ENCODE peak calls at places on chromosomes 2 and 18, in eight cellular contexts. F is iPS-NIHi11, Y is HT1080, Q is NCI-H1105, L is DND-41, Z is SK-N-SH, P is iris pigment epithelial cell, G is HTR-8/SVneo. B is an unnamed sample.

GRCh38 chr18:79490593-79491551 is 95.1 kb downstream of the NFATC1 start:
- DNase-seq in F (no peak), Y (no peak), Q (no peak), L (no peak), Z (no peak), P (no peak), G (no peak), B (no peak)

GRCh38 chr2:207897541-207898353 is 127.6 kb downstream of the PLEKHM3 start:
- DNase-seq in F (no peak), Y (no peak), Q (no peak), L (no peak), Z (no peak), P (no peak), G (no peak), B (no peak)

GRCh38 chr2:230879271-230879882 is 14.6 kb downstream of the ITM2C start:
- DNase-seq in F (no peak), Y (no peak), Q (no peak), L (no peak), Z (no peak), P (no peak), G (no peak), B (no peak)

GRCh38 chr2:37984589-37984988 is 59.5 kb downstream of the RMDN2 start:
- DNase-seq in F (no peak), Y (no peak), Q (no peak), L (no peak), Z (no peak), P (peak), G (no peak), B (no peak)

GRCh38 chr2:37671816-37672103 is 318 bp upstream of the CDC42EP3 start:
- DNase-seq in F (no peak), Y (no peak), Q (no peak), L (no peak), Z (no peak), P (no peak), G (no peak), B (no peak)

GRCh38 chr2:134773372-134774073 is 54.7 kb upstream of the TMEM163 start:
- DNase-seq in F (peak), Y (no peak), Q (no peak), L (peak), Z (peak), P (no peak), G (no peak), B (no peak)

GRCh38 chr2:47521666-47522285 is 118.8 kb downstream of the MSH2 start:
- DNase-seq in F (no peak), Y (no peak), Q (no peak), L (no peak), Z (no peak), P (no peak), G (no peak), B (no peak)

GRCh38 chr2:240327566-240327965 is 107.9 kb upstream of the GPC1 start:
- DNase-seq in F (no peak), Y (no peak), Q (no peak), L (no peak), Z (no peak), P (no peak), G (no peak), B (no peak)

GRCh38 chr2:54577035-54577434 is 120.9 kb downstream of the SPTBN1 start:
- DNase-seq in F (no peak), Y (no peak), Q (peak), L (no peak), Z (no peak), P (no peak), G (no peak), B (no peak)

GRCh38 chr2:115057473-115057872 is 615.0 kb downstream of the DPP10 start:
- DNase-seq in F (no peak), Y (no peak), Q (no peak), L (no peak), Z (no peak), P (no peak), G (no peak), B (no peak)

GRCh38 chr2:105969552-105969951 is 224.5 kb downstream of the UXS1 start:
- DNase-seq in F (peak), Y (peak), Q (no peak), L (no peak), Z (peak), P (no peak), G (no peak), B (no peak)

GRCh38 chr2:26978061-26978596 is 7.7 kb downstream of the MAPRE3 start:
- DNase-seq in F (no peak), Y (peak), Q (peak), L (no peak), Z (peak), P (no peak), G (no peak), B (no peak)

GRCh38 chr2:183126635-183127034 is 2.4 kb downstream of the NUP35 start:
- DNase-seq in F (no peak), Y (no peak), Q (no peak), L (no peak), Z (no peak), P (no peak), G (no peak), B (no peak)

GRCh38 chr2:183532514-183532913 is 408.3 kb downstream of the NUP35 start:
- DNase-seq in F (peak), Y (no peak), Q (no peak), L (no peak), Z (no peak), P (peak), G (no peak), B (no peak)

GRCh38 chr18:54957295-54957694 is 2.0 kb downstream of the CCDC68 start:
- DNase-seq in F (no peak), Y (no peak), Q (no peak), L (no peak), Z (peak), P (peak), G (no peak), B (no peak)

GRCh38 chr2:219631925-219632757 is 4.7 kb downstream of the SLC4A3 start:
- DNase-seq in F (no peak), Y (no peak), Q (no peak), L (no peak), Z (peak), P (no peak), G (no peak), B (no peak)

GRCh38 chr2:227973241-227973640 is 101.8 kb downstream of the DAW1 start:
- DNase-seq in F (no peak), Y (no peak), Q (no peak), L (no peak), Z (no peak), P (no peak), G (no peak), B (no peak)

GRCh38 chr18:23716516-23716915 is 27.3 kb downstream of the LAMA3 start:
- DNase-seq in F (peak), Y (no peak), Q (no peak), L (no peak), Z (no peak), P (peak), G (peak), B (no peak)

GRCh38 chr2:212929971-212930370 is 221.4 kb downstream of the IKZF2 start:
- DNase-seq in F (no peak), Y (no peak), Q (no peak), L (no peak), Z (no peak), P (no peak), G (no peak), B (no peak)

GRCh38 chr2:234974501-234975385 is 22.9 kb downstream of the SH3BP4 start:
- DNase-seq in F (peak), Y (no peak), Q (no peak), L (no peak), Z (no peak), P (peak), G (no peak), B (no peak)

GRCh38 chr2:24206242-24206641 is 31.4 kb downstream of the FAM228A start:
- DNase-seq in F (no peak), Y (no peak), Q (no peak), L (peak), Z (no peak), P (no peak), G (no peak), B (no peak)

GRCh38 chr18:37495354-37495753 is 70.2 kb downstream of the CELF4 start:
- DNase-seq in F (no peak), Y (no peak), Q (no peak), L (no peak), Z (no peak), P (no peak), G (no peak), B (no peak)

GRCh38 chr2:12051831-12052230 is 305.4 kb downstream of the LPIN1 start:
- DNase-seq in F (no peak), Y (peak), Q (no peak), L (no peak), Z (no peak), P (peak), G (no peak), B (no peak)

GRCh38 chr2:71882949-71883472 is 264.7 kb downstream of the CYP26B1 start:
- DNase-seq in F (no peak), Y (peak), Q (no peak), L (no peak), Z (peak), P (peak), G (peak), B (no peak)

GRCh38 chr2:17752892-17753802 is 463 bp downstream of the SMC6 start:
- DNase-seq in F (peak), Y (peak), Q (peak), L (peak), Z (peak), P (peak), G (no peak), B (no peak)

GRCh38 chr2:36530178-36530982 is 67.6 kb downstream of the FEZ2 start:
- DNase-seq in F (no peak), Y (peak), Q (no peak), L (no peak), Z (no peak), P (peak), G (no peak), B (no peak)

GRCh38 chr2:140759431-140760156 is 1371.2 kb downstream of the LRP1B start:
- DNase-seq in F (peak), Y (no peak), Q (no peak), L (no peak), Z (no peak), P (no peak), G (no peak), B (no peak)

GRCh38 chr2:122105171-122105884 is 349.9 kb downstream of the TSN start:
- DNase-seq in F (no peak), Y (no peak), Q (no peak), L (no peak), Z (no peak), P (no peak), G (no peak), B (no peak)